ENCODE peak calls at places on chromosomes 11 and 22, in nine cellular contexts. P is ovary; R is neural crest cell; A is astrocyte of the spinal cord; J is tibial artery; V is CD8-positive, alpha-beta T cell; Z is OCI-LY7; U is fibroblast of the aortic adventitia; T is sigmoid colon. F is an unnamed sample.
A peak's percentile ranks its signal among the peaks of the same experiment; 100 is the strongest.

GRCh38 chr11:119340335-119341221 is at the start of gene C1QTNF5:
- DNase-seq in V (no peak), Z (no peak), A (peak; percentile 63), R (no peak), J (peak; percentile 93), T (peak; percentile 96), P (peak; percentile 70), U (peak; percentile 85), F (peak; percentile 84)

GRCh38 chr11:131063638-131064037 is 147.4 kb upstream of the SNX19 start:
- DNase-seq in A (no peak), V (no peak), R (no peak), U (no peak), Z (no peak), P (no peak), J (no peak), T (no peak), F (no peak)

GRCh38 chr11:108436594-108436993 is 30.7 kb downstream of the C11orf65 start:
- DNase-seq in T (no peak), U (no peak), Z (no peak), J (no peak), V (no peak), R (no peak), P (no peak), A (no peak), F (no peak)

GRCh38 chr11:3203221-3204043 is 15.2 kb downstream of the MRGPRG start:
- DNase-seq in A (no peak), R (no peak), T (peak; percentile 62), P (no peak), U (no peak), V (no peak), Z (no peak), J (peak; percentile 5), F (no peak)

GRCh38 chr11:123298488-123299447 is 103.7 kb upstream of the CLMP start:
- DNase-seq in Z (peak; percentile 18), R (no peak), P (no peak), J (no peak), T (no peak), V (no peak), U (no peak), A (no peak), F (no peak)

GRCh38 chr11:28090052-28090749 is 17.8 kb downstream of the KIF18A start:
- DNase-seq in Z (no peak), T (no peak), U (peak; percentile 65), V (no peak), J (no peak), P (no peak), R (no peak), A (peak; percentile 41), F (peak; percentile 51)

GRCh38 chr22:38177044-38177443 is 4.6 kb downstream of the PLA2G6 start:
- DNase-seq in R (no peak), U (no peak), V (peak; percentile 34), Z (no peak), P (no peak), A (no peak), J (no peak), T (peak; percentile 38), F (no peak)

GRCh38 chr11:91243065-91243464 is 981.6 kb upstream of the FAT3 start:
- DNase-seq in R (no peak), V (no peak), J (no peak), T (no peak), A (peak; percentile 11), P (no peak), U (no peak), Z (no peak), F (no peak)

GRCh38 chr11:128208329-128209220 is 378.8 kb downstream of the ETS1 start:
- DNase-seq in U (peak; percentile 99), J (peak; percentile 34), V (no peak), P (peak; percentile 22), T (no peak), A (peak; percentile 96), R (no peak), Z (no peak), F (peak; percentile 97)

GRCh38 chr22:42286205-42286604 is 15.8 kb upstream of the TCF20 start:
- DNase-seq in P (no peak), J (no peak), U (no peak), T (no peak), V (no peak), R (no peak), A (no peak), Z (peak; percentile 72), F (no peak)

GRCh38 chr11:43034341-43034740 is 277.5 kb upstream of the API5 start:
- DNase-seq in R (no peak), U (no peak), A (no peak), Z (no peak), T (no peak), V (no peak), P (no peak), J (no peak), F (no peak)

GRCh38 chr11:35615911-35616900 is 2.1 kb upstream of the FJX1 start:
- DNase-seq in R (no peak), A (peak; percentile 68), P (no peak), Z (peak; percentile 58), T (no peak), V (no peak), U (peak; percentile 81), J (no peak), F (peak; percentile 68)

GRCh38 chr11:116466231-116466630 is 306.6 kb downstream of the BUD13 start:
- DNase-seq in U (no peak), V (no peak), R (no peak), P (no peak), Z (no peak), J (no peak), A (no peak), T (no peak), F (no peak)

GRCh38 chr11:23903044-23903704 is 593.7 kb upstream of the LUZP2 start:
- DNase-seq in R (no peak), V (no peak), A (peak; percentile 90), U (peak; percentile 85), J (no peak), T (no peak), Z (no peak), P (no peak), F (peak; percentile 80)

GRCh38 chr22:46263208-46263575 is at the start of gene PKDREJ:
- DNase-seq in J (no peak), Z (no peak), U (no peak), T (no peak), A (no peak), P (no peak), R (no peak), V (no peak), F (no peak)

GRCh38 chr22:46259374-46259773 is 3.8 kb downstream of the PKDREJ start:
- DNase-seq in P (no peak), A (no peak), T (no peak), R (no peak), V (no peak), U (no peak), Z (no peak), J (no peak), F (no peak)

GRCh38 chr22:46260038-46260437 is 3.1 kb downstream of the PKDREJ start:
- DNase-seq in U (no peak), J (no peak), T (no peak), R (no peak), A (no peak), V (no peak), P (no peak), Z (no peak), F (no peak)

GRCh38 chr22:46267431-46268279 is at the start of gene TTC38:
- DNase-seq in R (peak; percentile 67), T (peak; percentile 96), Z (no peak), P (peak; percentile 90), A (peak; percentile 78), U (peak; percentile 72), V (no peak), J (peak; percentile 92), F (peak; percentile 75)

GRCh38 chr22:46262449-46263207 is 515 bp downstream of the PKDREJ start:
- DNase-seq in P (peak; percentile 49), J (peak; percentile 64), U (peak; percentile 29), T (peak; percentile 86), R (peak; percentile 33), A (peak; percentile 40), V (no peak), Z (no peak), F (peak; percentile 31)
- TF ChIP-seq CTCF in P (no peak), J (no peak), U (no peak), T (no peak), R (peak; percentile 32), A (peak; percentile 49), V (no peak), Z (no peak), F (peak; percentile 27)

DNA sequence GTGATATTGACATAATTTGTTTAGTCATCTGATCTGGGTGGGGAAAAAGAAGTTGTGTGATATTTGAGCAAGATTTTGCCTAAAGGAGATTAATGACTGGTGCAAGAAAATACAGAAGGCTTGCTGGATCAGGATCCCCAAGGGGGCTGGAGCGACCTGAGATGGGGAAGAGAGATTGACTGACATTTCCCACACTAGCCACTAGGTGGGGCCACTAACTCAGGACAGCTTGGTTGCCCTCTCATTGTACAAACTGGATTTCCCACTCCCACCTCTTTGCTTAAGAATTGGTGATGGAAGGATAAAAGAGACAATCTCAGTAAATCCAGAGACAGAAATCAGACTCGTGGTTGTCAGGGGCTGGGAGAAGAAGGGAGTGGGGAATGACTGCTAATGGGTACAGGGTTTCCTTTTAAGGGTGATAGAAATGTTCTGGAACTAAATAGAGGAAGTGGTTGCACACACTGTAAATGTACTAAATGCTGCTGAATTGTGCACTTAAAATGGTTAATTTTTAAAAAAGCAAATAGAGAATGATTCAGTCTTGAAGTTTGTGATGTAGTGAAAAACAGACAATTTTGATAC is 50.7 kb downstream of the CTTN start:
- DNase-seq in T (no peak), Z (peak; percentile 22), J (no peak), A (no peak), R (no peak), V (no peak), P (no peak), U (no peak), F (no peak)
- TF ChIP-seq CTCF in T (no peak), Z (peak; percentile 83), J (no peak), A (peak; percentile 56), R (peak; percentile 61), V (peak; percentile 19), P (no peak), U (peak; percentile 46), F (peak; percentile 47)

GRCh38 chr11:64778473-64779298 is at the start of gene SF1:
- DNase-seq in Z (peak; percentile 100), J (peak; percentile 99), V (peak; percentile 100), A (peak; percentile 100), R (peak; percentile 96), U (peak; percentile 100), T (peak; percentile 100), P (peak; percentile 99), F (peak; percentile 99)
- TF ChIP-seq CTCF in Z (peak; percentile 13), J (no peak), V (no peak), A (no peak), R (no peak), U (no peak), T (no peak), P (peak; percentile 50), F (no peak)

DNA sequence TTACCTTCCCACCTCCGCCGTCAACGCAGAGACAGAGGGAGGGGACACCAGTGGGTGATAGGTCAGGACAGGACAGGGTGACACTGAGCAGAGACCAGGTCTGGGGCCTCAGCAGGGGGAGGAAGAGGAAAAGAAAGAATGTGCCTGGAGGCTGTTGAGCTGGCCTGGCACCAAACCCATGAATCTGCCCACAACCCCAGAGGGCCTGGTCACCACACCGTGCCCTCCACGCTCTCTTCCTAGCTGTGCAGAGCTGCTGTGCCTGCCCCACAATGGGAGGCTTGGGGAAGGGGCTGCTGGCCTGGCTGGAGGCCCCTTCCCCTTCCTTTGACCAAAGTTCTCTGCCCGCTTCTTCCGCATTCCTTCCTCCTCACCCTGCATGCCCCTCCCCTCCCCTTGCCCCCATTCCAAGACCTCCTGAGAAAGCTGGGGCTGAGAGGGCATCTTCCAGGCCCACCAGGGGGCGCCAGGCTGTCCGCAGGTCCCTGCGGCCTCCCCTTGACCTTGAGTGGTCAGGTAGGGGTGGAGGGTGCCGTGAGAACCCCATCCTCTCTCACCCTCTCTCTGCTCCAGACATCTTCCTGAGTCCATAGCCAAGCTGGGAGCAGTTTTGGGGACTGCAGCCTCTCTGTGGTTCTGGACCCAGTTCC is 11.0 kb upstream of the CACNA1I start:
- DNase-seq in U (no peak), P (no peak), V (no peak), Z (peak; percentile 22), J (no peak), R (no peak), T (no peak), A (no peak), F (peak; percentile 13)
- TF ChIP-seq CTCF in U (peak; percentile 39), P (no peak), V (no peak), Z (peak; percentile 77), J (no peak), R (peak; percentile 53), T (no peak), A (peak; percentile 60), F (peak; percentile 45)

F was measured in AG10803.